ENCODE peak calls at places on chromosomes 13 and 19, in four cellular contexts. D is stomach, S is lower leg skin, U is spleen. Y is an unnamed sample.

GRCh38 chr13:95382906-95383305 is 81.7 kb upstream of the ABCC4 start:
- DNase-seq in D (no peak), U (no peak), S (no peak), Y (no peak)

GRCh38 chr13:24264976-24265375 is 44.4 kb upstream of the C1QTNF9 start:
- DNase-seq in U (peak; percentile 91), S (peak; percentile 86), D (no peak), Y (no peak)

GRCh38 chr19:6925801-6926751 is 38.7 kb downstream of the ADGRE1 start:
- DNase-seq in U (no peak), S (no peak), D (no peak), Y (peak; percentile 64)

GRCh38 chr19:16367269-16367683 is 42.6 kb downstream of the KLF2 start:
- DNase-seq in U (peak; percentile 88), D (no peak), S (no peak), Y (no peak)

GRCh38 chr13:62997696-62998095 is 1582.0 kb upstream of the PCDH20 start:
- DNase-seq in U (no peak), D (no peak), S (no peak), Y (no peak)

GRCh38 chr19:36573948-36574726 is 1.0 kb upstream of the ZNF529 start:
- DNase-seq in D (peak; percentile 26), U (no peak), S (no peak), Y (no peak)

GRCh38 chr19:6416658-6417405 is 7.8 kb downstream of the KHSRP start:
- DNase-seq in D (no peak), S (no peak), U (no peak), Y (no peak)

GRCh38 chr19:46610851-46611770 is 10.0 kb downstream of the CALM3 start:
- DNase-seq in D (no peak), U (peak; percentile 69), S (peak; percentile 79), Y (no peak)

GRCh38 chr13:30153871-30154426 is 153.4 kb downstream of the KATNAL1 start:
- DNase-seq in U (peak; percentile 80), D (no peak), S (no peak), Y (no peak)

GRCh38 chr19:11067356-11068113 is 21.7 kb upstream of the LDLR start:
- DNase-seq in S (no peak), D (no peak), U (no peak), Y (no peak)

GRCh38 chr19:35223856-35224505 is 4.6 kb downstream of the FAM187B start:
- DNase-seq in D (no peak), U (no peak), S (peak; percentile 70), Y (no peak)

GRCh38 chr13:32036762-32037161 is 5.2 kb downstream of the FRY start:
- DNase-seq in D (no peak), U (no peak), S (no peak), Y (no peak)

GRCh38 chr13:82070411-82070810 is 1729.5 kb upstream of the SPRY2 start:
- DNase-seq in U (no peak), D (no peak), S (no peak), Y (no peak)

GRCh38 chr19:56076413-56076998 is 44.6 kb downstream of the ZNF787 start:
- DNase-seq in U (peak; percentile 48), D (peak; percentile 72), S (no peak), Y (peak; percentile 89)

GRCh38 chr13:36345438-36346221 is 564 bp downstream of the SPART start:
- DNase-seq in U (peak; percentile 85), D (peak; percentile 67), S (peak; percentile 96), Y (peak; percentile 15)

GRCh38 chr13:36750046-36750445 is 69.0 kb upstream of the RFXAP start:
- DNase-seq in D (no peak), S (no peak), U (no peak), Y (no peak)

GRCh38 chr19:29640231-29640630 is 25.0 kb upstream of the PLEKHF1 start:
- DNase-seq in D (no peak), U (peak; percentile 49), S (peak; percentile 37), Y (no peak)

GRCh38 chr19:8363803-8364771 is at the start of gene ANGPTL4:
- DNase-seq in U (peak; percentile 69), S (peak; percentile 96), D (peak; percentile 82), Y (peak; percentile 2)
- TF ChIP-seq POLR2A in U (no peak), S (peak; percentile 8), D (no peak), Y (peak; percentile 28)

GRCh38 chr19:47765522-47766358 is 12.8 kb upstream of the SELENOW start:
- DNase-seq in S (no peak), U (peak; percentile 84), D (peak; percentile 72), Y (no peak)

GRCh38 chr19:47761566-47761965 is 16.2 kb downstream of the NOP53 start:
- DNase-seq in D (no peak), S (no peak), U (no peak), Y (no peak)

GRCh38 chr19:47762615-47763308 is 15.7 kb upstream of the SELENOW start:
- DNase-seq in U (peak; percentile 85), D (no peak), S (no peak), Y (no peak)

GRCh38 chr19:47760632-47760999 is 15.3 kb downstream of the NOP53 start:
- DNase-seq in D (no peak), S (no peak), U (no peak), Y (no peak)

GRCh38 chr19:47762151-47762550 is 16.4 kb upstream of the SELENOW start:
- DNase-seq in D (no peak), U (no peak), S (no peak), Y (no peak)
- TF ChIP-seq POLR2A in D (no peak), U (no peak), S (no peak), Y (no peak)

GRCh38 chr13:33205804-33206221 is 79.7 kb downstream of the STARD13 start:
- DNase-seq in U (no peak), D (no peak), S (no peak), Y (no peak)
- TF ChIP-seq POLR2A in U (no peak), D (no peak), S (no peak), Y (no peak)

DNA sequence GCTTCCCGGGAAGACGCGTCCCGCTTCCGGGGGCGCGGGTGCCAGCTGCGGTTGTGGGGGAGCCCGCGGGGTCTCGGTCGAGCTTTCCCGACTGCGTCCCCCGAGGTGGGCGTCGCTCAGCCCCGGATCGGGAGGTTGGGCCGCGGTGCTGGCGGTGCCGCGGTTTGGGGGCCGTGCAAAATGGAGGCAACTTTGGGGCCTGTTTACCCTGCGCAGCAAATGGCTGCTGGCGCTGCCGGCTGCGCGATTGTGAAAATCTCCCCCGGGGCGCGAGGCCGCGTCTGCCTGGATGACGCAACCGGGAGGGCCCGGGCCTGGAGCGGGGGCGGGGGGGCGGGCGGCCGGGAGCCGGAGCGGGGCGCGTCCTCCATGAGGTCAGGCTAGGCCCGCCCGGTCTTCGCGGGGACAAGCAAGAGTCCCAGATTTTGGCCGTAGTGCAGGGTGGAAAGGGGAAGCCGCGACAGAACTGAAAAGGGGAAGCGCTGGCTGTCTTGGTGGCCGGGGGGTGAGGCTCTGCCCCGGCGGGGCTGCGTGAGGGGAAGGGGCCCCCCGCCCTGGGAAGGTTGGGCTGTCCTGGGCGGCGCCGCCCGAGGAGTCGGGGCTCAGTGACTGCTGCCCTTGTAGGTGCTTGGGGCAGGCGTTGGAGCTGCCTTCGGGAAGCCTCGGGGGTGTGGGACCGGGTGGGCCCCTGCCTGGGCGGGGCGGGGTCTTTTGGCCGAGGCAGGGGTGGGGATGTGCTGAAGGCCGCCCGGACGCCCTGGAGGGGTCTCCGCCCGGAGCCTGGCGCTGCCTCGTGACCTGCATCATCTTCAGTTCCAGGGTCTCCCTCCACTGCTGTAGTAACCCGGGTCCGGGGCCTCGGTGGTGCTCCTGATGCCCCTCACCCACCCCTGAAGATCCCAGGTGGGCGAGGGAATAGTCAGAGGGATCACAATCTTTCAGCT is 11.1 kb downstream of the PEAK3 start:
- DNase-seq in S (peak; percentile 98), D (peak; percentile 82), U (peak; percentile 96), Y (peak; percentile 82)
- TF ChIP-seq POLR2A in S (no peak), D (no peak), U (no peak), Y (no peak)